ENCODE peak calls at places on chromosomes 4 and X, in seven cellular contexts. P, H, X, Q, E, B and R are unnamed samples.

GRCh38 chrX:3493605-3494004 is 147.2 kb upstream of the MXRA5 start:
- DNase-seq in X (no peak), Q (no peak), P (no peak), E (no peak), H (no peak), B (no peak), R (no peak)

GRCh38 chr4:126106658-126107057 is 791.9 kb downstream of the FAT4 start:
- DNase-seq in H (peak), B (no peak), Q (peak), E (peak), P (no peak), X (no peak), R (no peak)

GRCh38 chr4:153413827-153414226 is 52.3 kb upstream of the TMEM131L start:
- DNase-seq in E (no peak), Q (no peak), P (no peak), B (no peak), X (no peak), H (peak), R (no peak)

GRCh38 chr4:61201562-61202099 is 1.5 kb downstream of the ADGRL3 start:
- DNase-seq in Q (peak), B (no peak), P (no peak), X (no peak), E (no peak), H (no peak), R (peak)

GRCh38 chr4:111957992-111958391 is 187.3 kb upstream of the FAM241A start:
- DNase-seq in X (no peak), B (no peak), H (no peak), Q (no peak), P (no peak), E (no peak), R (no peak)

GRCh38 chr4:876780-877179 is 50.9 kb upstream of the CPLX1 start:
- DNase-seq in Q (peak), X (no peak), B (no peak), P (no peak), E (no peak), H (peak), R (no peak)

GRCh38 chr4:133839326-133839725 is 362.3 kb downstream of the PABPC4L start:
- DNase-seq in H (peak), B (no peak), Q (no peak), P (no peak), X (no peak), E (no peak), R (no peak)

GRCh38 chr4:53861856-53862610 is 202.4 kb downstream of the CHIC2 start:
- DNase-seq in X (no peak), Q (no peak), B (no peak), P (no peak), H (no peak), E (no peak), R (peak)

GRCh38 chrX:154505726-154506125 is 10.3 kb downstream of the FAM3A start:
- DNase-seq in E (no peak), H (no peak), Q (no peak), B (no peak), P (no peak), X (no peak), R (no peak)

GRCh38 chr4:125316391-125316780 is 1.6 kb downstream of the FAT4 start:
- DNase-seq in P (peak), H (peak), X (peak), B (peak), Q (peak), E (no peak), R (no peak)

GRCh38 chr4:93658443-93658842 is 170.1 kb upstream of the ATOH1 start:
- DNase-seq in E (no peak), B (no peak), X (no peak), Q (no peak), H (peak), P (no peak), R (no peak)

GRCh38 chr4:25847329-25847728 is 15.5 kb downstream of the SEL1L3 start:
- DNase-seq in Q (no peak), X (no peak), H (no peak), B (no peak), P (no peak), E (no peak), R (no peak)

GRCh38 chrX:115560978-115561604 is at the start of gene PLS3:
- DNase-seq in B (peak), Q (peak), P (peak), X (peak), E (peak), H (peak), R (peak)

GRCh38 chrX:107451754-107452153 is 2.3 kb downstream of the FRMPD3 start:
- DNase-seq in E (no peak), B (no peak), P (no peak), H (no peak), X (no peak), Q (peak), R (no peak)

GRCh38 chr4:38667005-38667771 is 3.2 kb downstream of the KLF3 start:
- DNase-seq in P (peak), X (peak), E (peak), H (peak), B (peak), Q (peak), R (peak)

GRCh38 chrX:71105638-71106037 is 902 bp downstream of the CXorf65 start:
- DNase-seq in Q (no peak), B (no peak), H (no peak), X (no peak), P (no peak), E (no peak), R (no peak)

GRCh38 chr4:7608043-7608442 is 173.3 kb upstream of the PSAPL1 start:
- DNase-seq in P (no peak), B (no peak), X (no peak), E (no peak), Q (no peak), H (no peak), R (no peak)

GRCh38 chrX:118459494-118459893 is 36.1 kb upstream of the DOCK11 start:
- DNase-seq in E (no peak), Q (no peak), P (no peak), X (no peak), B (no peak), H (peak), R (no peak)

GRCh38 chr4:174217273-174218126 is 66.0 kb downstream of the FBXO8 start:
- DNase-seq in E (no peak), H (peak), P (peak), Q (peak), X (no peak), B (no peak), R (no peak)

GRCh38 chrX:129534816-129535578 is 5.1 kb upstream of the OCRL start:
- DNase-seq in P (no peak), E (no peak), H (no peak), B (no peak), X (no peak), Q (no peak), R (no peak)

DNA sequence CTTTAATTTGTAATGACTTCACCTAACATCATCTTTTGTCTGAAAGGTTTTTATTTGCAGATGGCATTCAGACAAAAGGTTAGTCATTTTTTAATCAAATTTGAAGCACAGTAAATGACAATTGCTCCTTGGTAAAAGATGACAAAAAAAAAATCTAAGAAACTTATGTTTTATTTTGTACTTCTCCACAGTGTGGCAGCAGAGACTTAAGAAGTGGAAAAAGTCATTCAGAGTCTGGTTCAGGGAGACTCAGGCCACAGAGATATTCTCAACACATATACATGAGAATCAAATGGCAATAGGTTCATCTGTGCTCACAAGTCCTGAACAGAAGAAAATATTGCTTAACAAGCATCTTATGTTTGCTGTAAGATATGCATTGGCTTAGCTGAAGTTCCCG is 436.2 kb downstream of the KCNIP4 start:
- DNase-seq in Q (no peak), H (peak), E (peak), P (no peak), B (no peak), X (no peak), R (no peak)
- TF ChIP-seq CTCF in Q (peak), H (peak), E (no peak), P (no peak), B (no peak), X (peak), R (no peak)

GRCh38 chr4:2265113-2266110 is 3.5 kb upstream of the MXD4 start:
- DNase-seq in Q (no peak), P (peak), B (no peak), E (no peak), X (no peak), H (no peak), R (no peak)
- H3K4me3 ChIP-seq in Q (no peak), P (peak), B (no peak), E (no peak), X (no peak), H (no peak), R (no peak)

DNA sequence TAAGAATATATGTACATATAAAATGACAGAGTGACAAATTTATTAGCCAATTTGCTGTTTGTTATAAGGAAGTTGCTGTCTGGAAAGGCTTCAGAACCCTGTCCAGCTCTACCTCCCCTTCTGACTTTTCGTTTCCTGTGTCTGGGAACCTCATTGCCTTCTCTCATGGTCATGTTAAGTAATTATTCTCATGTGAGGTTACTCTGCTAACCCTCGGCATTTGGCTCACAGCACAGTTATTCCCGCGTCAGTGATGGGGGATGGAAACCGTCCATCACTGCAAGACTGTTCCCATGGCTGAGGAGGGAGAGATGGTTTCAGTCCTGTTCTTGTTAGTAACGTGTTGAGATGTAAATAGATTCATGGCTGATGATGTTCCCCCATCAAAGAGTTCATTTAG is 11.9 kb downstream of the EDNRA start:
- DNase-seq in E (no peak), X (no peak), P (no peak), Q (no peak), B (no peak), H (peak), R (no peak)
- H3K27ac ChIP-seq in E (no peak), X (no peak), P (no peak), Q (no peak), B (no peak), H (peak), R (no peak)

GRCh38 chr4:63556332-63556731 is 852.9 kb downstream of the TECRL start:
- DNase-seq in B (no peak), Q (peak), P (no peak), X (no peak), E (no peak), H (no peak), R (no peak)
- TF ChIP-seq CTCF in B (no peak), Q (peak), P (no peak), X (no peak), E (no peak), H (no peak), R (no peak)

DNA sequence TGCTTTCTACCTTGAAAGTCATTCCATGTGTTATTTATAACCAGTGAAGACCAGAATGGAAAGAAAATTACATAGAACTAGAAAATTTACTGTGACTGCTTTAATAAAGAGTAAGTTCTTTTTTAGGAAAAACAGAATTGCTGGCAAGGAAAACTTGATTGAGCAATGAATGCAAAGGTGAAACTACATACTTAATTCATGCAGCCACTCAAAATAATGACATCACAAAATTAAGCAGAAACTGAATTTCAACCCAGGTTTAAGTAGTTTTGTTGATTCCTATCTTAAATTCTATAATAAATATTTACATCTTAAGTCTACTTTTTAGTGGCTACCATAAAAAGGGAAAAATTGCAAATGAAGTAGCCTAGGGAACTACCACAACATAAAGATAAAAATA is 14.0 kb downstream of the CHM start:
- DNase-seq in B (no peak), Q (no peak), E (no peak), P (no peak), H (no peak), X (no peak), R (no peak)
- H3K4me3 ChIP-seq in B (no peak), Q (no peak), E (no peak), P (no peak), H (no peak), X (no peak), R (no peak)

DNA sequence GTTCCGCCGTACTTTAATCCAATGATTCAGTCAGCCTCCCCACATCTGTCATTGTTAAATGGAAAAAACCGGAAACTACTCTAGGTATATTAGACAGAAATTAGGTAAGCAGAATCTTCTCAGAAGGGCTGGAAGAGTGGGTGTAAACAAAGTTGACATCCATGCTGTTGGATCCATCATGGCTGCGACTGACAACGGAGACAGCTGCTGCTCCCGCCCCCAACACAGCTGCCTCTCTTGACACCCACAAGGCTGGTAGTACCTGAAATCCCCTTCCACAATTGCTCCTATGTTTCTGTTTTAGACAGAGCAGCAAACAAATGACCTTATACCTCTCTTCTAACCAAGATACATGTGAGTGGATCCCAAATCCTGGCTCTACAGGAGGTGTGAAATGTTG is 66.6 kb downstream of the RXFP1 start:
- DNase-seq in Q (no peak), B (no peak), P (no peak), X (no peak), H (no peak), E (no peak), R (no peak)
- H3K27ac ChIP-seq in Q (no peak), B (no peak), P (no peak), X (no peak), H (no peak), E (no peak), R (no peak)